ENCODE peak calls at places on chromosome 17, in eight cellular contexts. One of them, this sample, is unnamed.

GRCh38 chr17:80818871-80819270 is 172.8 kb upstream of the CHMP6 start:
- DNase-seq in K562: no peak
- DNase-seq in HepG2: no peak
- DNase-seq in H1: no peak
- DNase-seq in SK-N-SH: peak
- DNase-seq in A549: no peak
- DNase-seq in GM12878: no peak
- DNase-seq in HCT116: no peak
- DNase-seq in this sample: no peak

GRCh38 chr17:79989106-79989835 is 46.4 kb downstream of the TBC1D16 start:
- DNase-seq in K562: no peak
- DNase-seq in HepG2: no peak
- DNase-seq in H1: no peak
- DNase-seq in SK-N-SH: no peak
- DNase-seq in A549: no peak
- DNase-seq in GM12878: no peak
- DNase-seq in HCT116: no peak
- DNase-seq in this sample: no peak

GRCh38 chr17:60355663-60356594 is 36.0 kb downstream of the USP32 start:
- DNase-seq in K562: no peak
- DNase-seq in HepG2: peak
- DNase-seq in H1: no peak
- DNase-seq in SK-N-SH: no peak
- DNase-seq in A549: peak
- DNase-seq in GM12878: no peak
- DNase-seq in HCT116: no peak
- DNase-seq in this sample: no peak

GRCh38 chr17:67931227-67931626 is 65.0 kb downstream of the C17orf58 start:
- DNase-seq in K562: no peak
- DNase-seq in HepG2: no peak
- DNase-seq in H1: no peak
- DNase-seq in SK-N-SH: no peak
- DNase-seq in A549: no peak
- DNase-seq in GM12878: no peak
- DNase-seq in HCT116: no peak
- DNase-seq in this sample: no peak

GRCh38 chr17:13346996-13347762 is 254.6 kb downstream of the HS3ST3A1 start:
- DNase-seq in K562: no peak
- DNase-seq in HepG2: peak
- DNase-seq in H1: no peak
- DNase-seq in SK-N-SH: no peak
- DNase-seq in A549: peak
- DNase-seq in GM12878: no peak
- DNase-seq in HCT116: peak
- DNase-seq in this sample: no peak

GRCh38 chr17:16872836-16873653 is 98.9 kb downstream of the TNFRSF13B start:
- DNase-seq in K562: peak
- DNase-seq in HepG2: no peak
- DNase-seq in H1: peak
- DNase-seq in SK-N-SH: peak
- DNase-seq in A549: peak
- DNase-seq in GM12878: no peak
- DNase-seq in HCT116: peak
- DNase-seq in this sample: no peak

GRCh38 chr17:38577645-38578173 is 28.0 kb downstream of the SRCIN1 start:
- DNase-seq in K562: no peak
- DNase-seq in HepG2: no peak
- DNase-seq in H1: no peak
- DNase-seq in SK-N-SH: no peak
- DNase-seq in A549: no peak
- DNase-seq in GM12878: no peak
- DNase-seq in HCT116: no peak
- DNase-seq in this sample: no peak

GRCh38 chr17:81291662-81292061 is 3.4 kb downstream of the SLC38A10 start:
- DNase-seq in K562: peak
- DNase-seq in HepG2: peak
- DNase-seq in H1: peak
- DNase-seq in SK-N-SH: peak
- DNase-seq in A549: peak
- DNase-seq in GM12878: no peak
- DNase-seq in HCT116: peak
- DNase-seq in this sample: peak

GRCh38 chr17:13437966-13438779 is 163.6 kb downstream of the HS3ST3A1 start:
- DNase-seq in K562: no peak
- DNase-seq in HepG2: peak
- DNase-seq in H1: no peak
- DNase-seq in SK-N-SH: no peak
- DNase-seq in A549: no peak
- DNase-seq in GM12878: no peak
- DNase-seq in HCT116: no peak
- DNase-seq in this sample: no peak

GRCh38 chr17:76530826-76531500 is 6.5 kb downstream of the CYGB start:
- DNase-seq in K562: peak
- DNase-seq in HepG2: no peak
- DNase-seq in H1: peak
- DNase-seq in SK-N-SH: peak
- DNase-seq in A549: no peak
- DNase-seq in GM12878: no peak
- DNase-seq in HCT116: no peak
- DNase-seq in this sample: no peak

GRCh38 chr17:30819941-30820705 is 4.4 kb downstream of the CRLF3 start:
- DNase-seq in K562: no peak
- DNase-seq in HepG2: no peak
- DNase-seq in H1: no peak
- DNase-seq in SK-N-SH: no peak
- DNase-seq in A549: no peak
- DNase-seq in GM12878: no peak
- DNase-seq in HCT116: no peak
- DNase-seq in this sample: peak

GRCh38 chr17:81348097-81349055 is 46.9 kb upstream of the BAHCC1 start:
- DNase-seq in K562: no peak
- DNase-seq in HepG2: no peak
- DNase-seq in H1: no peak
- DNase-seq in SK-N-SH: no peak
- DNase-seq in A549: no peak
- DNase-seq in GM12878: no peak
- DNase-seq in HCT116: no peak
- DNase-seq in this sample: no peak

GRCh38 chr17:51029568-51030463 is 90.9 kb downstream of the SPAG9 start:
- DNase-seq in K562: no peak
- DNase-seq in HepG2: no peak
- DNase-seq in H1: no peak
- DNase-seq in SK-N-SH: no peak
- DNase-seq in A549: no peak
- DNase-seq in GM12878: no peak
- DNase-seq in HCT116: no peak
- DNase-seq in this sample: peak
- H3K27ac ChIP-seq in K562: no peak
- H3K27ac ChIP-seq in HepG2: no peak
- H3K27ac ChIP-seq in H1: no peak
- H3K27ac ChIP-seq in SK-N-SH: peak
- H3K27ac ChIP-seq in A549: no peak
- H3K27ac ChIP-seq in GM12878: peak
- H3K27ac ChIP-seq in HCT116: no peak
- H3K27ac ChIP-seq in this sample: no peak

GRCh38 chr17:78705071-78705470 is 77.0 kb downstream of the CYTH1 start:
- DNase-seq in K562: no peak
- DNase-seq in HepG2: no peak
- DNase-seq in H1: no peak
- DNase-seq in SK-N-SH: peak
- DNase-seq in A549: no peak
- DNase-seq in GM12878: no peak
- DNase-seq in HCT116: no peak
- DNase-seq in this sample: no peak

GRCh38 chr17:78707923-78708322 is 74.2 kb downstream of the CYTH1 start:
- DNase-seq in K562: no peak
- DNase-seq in HepG2: no peak
- DNase-seq in H1: no peak
- DNase-seq in SK-N-SH: no peak
- DNase-seq in A549: no peak
- DNase-seq in GM12878: no peak
- DNase-seq in HCT116: no peak
- DNase-seq in this sample: no peak

GRCh38 chr17:78706271-78706915 is 75.7 kb downstream of the CYTH1 start:
- DNase-seq in K562: no peak
- DNase-seq in HepG2: no peak
- DNase-seq in H1: no peak
- DNase-seq in SK-N-SH: no peak
- DNase-seq in A549: peak
- DNase-seq in GM12878: peak
- DNase-seq in HCT116: no peak
- DNase-seq in this sample: no peak

GRCh38 chr17:78708510-78708973 is 73.5 kb downstream of the CYTH1 start:
- DNase-seq in K562: peak
- DNase-seq in HepG2: peak
- DNase-seq in H1: peak
- DNase-seq in SK-N-SH: peak
- DNase-seq in A549: peak
- DNase-seq in GM12878: no peak
- DNase-seq in HCT116: peak
- DNase-seq in this sample: peak

DNA sequence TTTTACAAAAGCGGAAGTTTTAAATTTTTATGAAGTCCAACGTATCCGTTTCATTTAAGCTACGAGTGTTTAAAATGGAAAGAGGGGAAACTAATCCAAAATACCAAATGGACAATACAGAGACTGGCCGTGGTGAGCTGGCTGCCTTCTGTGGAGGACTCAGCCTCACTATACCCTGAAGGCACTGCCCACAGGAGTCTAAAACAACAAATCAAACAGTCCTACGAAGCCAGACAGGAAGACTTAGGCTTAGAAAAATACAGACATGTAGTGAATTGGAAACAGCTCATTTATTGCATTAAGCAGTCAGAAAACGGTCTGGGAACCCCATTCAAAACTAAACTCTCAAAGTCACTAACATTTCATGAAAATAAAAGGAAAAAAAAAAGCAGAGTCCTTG is 75.1 kb downstream of the CYTH1 start:
- DNase-seq in K562: no peak
- DNase-seq in HepG2: no peak
- DNase-seq in H1: no peak
- DNase-seq in SK-N-SH: peak
- DNase-seq in A549: peak
- DNase-seq in GM12878: no peak
- DNase-seq in HCT116: no peak
- DNase-seq in this sample: peak
- TF ChIP-seq MAX in K562: no peak
- TF ChIP-seq MAX in HepG2: no peak
- TF ChIP-seq MAX in H1: no peak
- TF ChIP-seq MAX in SK-N-SH: no peak
- TF ChIP-seq MAX in A549: no peak
- TF ChIP-seq MAX in GM12878: no peak
- TF ChIP-seq MAX in HCT116: no peak
- TF ChIP-seq MAX in this sample: no peak

GRCh38 chr17:74734256-74734655 is 2.8 kb upstream of the RAB37 start:
- DNase-seq in K562: no peak
- DNase-seq in HepG2: no peak
- DNase-seq in H1: no peak
- DNase-seq in SK-N-SH: no peak
- DNase-seq in A549: no peak
- DNase-seq in GM12878: no peak
- DNase-seq in HCT116: no peak
- DNase-seq in this sample: no peak

GRCh38 chr17:74730491-74731346 is 6.3 kb upstream of the RAB37 start:
- DNase-seq in K562: no peak
- DNase-seq in HepG2: no peak
- DNase-seq in H1: no peak
- DNase-seq in SK-N-SH: no peak
- DNase-seq in A549: no peak
- DNase-seq in GM12878: no peak
- DNase-seq in HCT116: no peak
- DNase-seq in this sample: no peak

GRCh38 chr17:74732042-74732846 is 4.8 kb upstream of the RAB37 start:
- DNase-seq in K562: no peak
- DNase-seq in HepG2: no peak
- DNase-seq in H1: no peak
- DNase-seq in SK-N-SH: no peak
- DNase-seq in A549: no peak
- DNase-seq in GM12878: no peak
- DNase-seq in HCT116: no peak
- DNase-seq in this sample: no peak

GRCh38 chr17:74731347-74731605 is 5.8 kb upstream of the RAB37 start:
- DNase-seq in K562: no peak
- DNase-seq in HepG2: no peak
- DNase-seq in H1: no peak
- DNase-seq in SK-N-SH: no peak
- DNase-seq in A549: no peak
- DNase-seq in GM12878: no peak
- DNase-seq in HCT116: no peak
- DNase-seq in this sample: no peak

GRCh38 chr17:74733365-74734122 is 3.5 kb upstream of the RAB37 start:
- DNase-seq in K562: no peak
- DNase-seq in HepG2: no peak
- DNase-seq in H1: no peak
- DNase-seq in SK-N-SH: no peak
- DNase-seq in A549: no peak
- DNase-seq in GM12878: no peak
- DNase-seq in HCT116: no peak
- DNase-seq in this sample: no peak
- H3K27ac ChIP-seq in K562: no peak
- H3K27ac ChIP-seq in HepG2: no peak
- H3K27ac ChIP-seq in H1: no peak
- H3K27ac ChIP-seq in SK-N-SH: no peak
- H3K27ac ChIP-seq in A549: no peak
- H3K27ac ChIP-seq in GM12878: no peak
- H3K27ac ChIP-seq in HCT116: no peak
- H3K27ac ChIP-seq in this sample: no peak

GRCh38 chr17:47877368-47878034 is 18.5 kb upstream of the SP2 start:
- DNase-seq in K562: peak
- DNase-seq in HepG2: no peak
- DNase-seq in H1: no peak
- DNase-seq in SK-N-SH: no peak
- DNase-seq in A549: no peak
- DNase-seq in GM12878: no peak
- DNase-seq in HCT116: no peak
- DNase-seq in this sample: no peak

GRCh38 chr17:47872651-47873161 is 21.7 kb upstream of the SP6 start:
- DNase-seq in K562: no peak
- DNase-seq in HepG2: no peak
- DNase-seq in H1: peak
- DNase-seq in SK-N-SH: no peak
- DNase-seq in A549: no peak
- DNase-seq in GM12878: no peak
- DNase-seq in HCT116: no peak
- DNase-seq in this sample: no peak

GRCh38 chr17:47875586-47875985 is 20.4 kb upstream of the SP2 start:
- DNase-seq in K562: no peak
- DNase-seq in HepG2: no peak
- DNase-seq in H1: no peak
- DNase-seq in SK-N-SH: no peak
- DNase-seq in A549: no peak
- DNase-seq in GM12878: no peak
- DNase-seq in HCT116: no peak
- DNase-seq in this sample: no peak

GRCh38 chr17:47873200-47874090 is 22.5 kb upstream of the SP6 start:
- DNase-seq in K562: no peak
- DNase-seq in HepG2: no peak
- DNase-seq in H1: peak
- DNase-seq in SK-N-SH: no peak
- DNase-seq in A549: no peak
- DNase-seq in GM12878: no peak
- DNase-seq in HCT116: no peak
- DNase-seq in this sample: no peak

GRCh38 chr17:47875011-47875471 is 21.0 kb upstream of the SP2 start:
- DNase-seq in K562: no peak
- DNase-seq in HepG2: no peak
- DNase-seq in H1: no peak
- DNase-seq in SK-N-SH: no peak
- DNase-seq in A549: no peak
- DNase-seq in GM12878: no peak
- DNase-seq in HCT116: no peak
- DNase-seq in this sample: no peak
- TF ChIP-seq MAX in K562: no peak
- TF ChIP-seq MAX in HepG2: no peak
- TF ChIP-seq MAX in H1: no peak
- TF ChIP-seq MAX in SK-N-SH: no peak
- TF ChIP-seq MAX in A549: no peak
- TF ChIP-seq MAX in GM12878: no peak
- TF ChIP-seq MAX in HCT116: no peak
- TF ChIP-seq MAX in this sample: no peak

This sample was measured in endothelial cell of umbilical vein.